ENCODE peak calls at places on chromosomes 4 and X, in nine cellular contexts. Y is HCT116, N is left ventricle myocardium inferior, J is bronchial epithelial cell, E is NT2/D1, P is ascending aorta, H is endothelial cell of umbilical vein, W is pancreas, V is psoas muscle. R is an unnamed sample.

GRCh38 chrX:96683997-96684338 is 674 bp upstream of the DIAPH2 start:
- DNase-seq in Y (no peak), N (no peak), J (no peak), E (no peak), P (no peak), H (no peak), W (no peak), V (no peak), R (peak; percentile 38)

GRCh38 chrX:124863303-124863702 is 456.4 kb upstream of the TEX13C start:
- DNase-seq in Y (no peak), N (no peak), J (no peak), E (no peak), P (no peak), H (no peak), W (no peak), V (no peak), R (no peak)

GRCh38 chr4:105327222-105327621 is 146.6 kb downstream of the PPA2 start:
- DNase-seq in Y (no peak), N (no peak), J (no peak), E (no peak), P (no peak), H (no peak), W (no peak), V (no peak), R (no peak)

GRCh38 chrX:41100819-41101218 is 15.6 kb downstream of the USP9X start:
- DNase-seq in Y (no peak), N (no peak), J (no peak), E (no peak), P (no peak), H (no peak), W (no peak), V (no peak), R (no peak)

GRCh38 chr4:83043801-83044407 is 8.9 kb downstream of the COPS4 start:
- DNase-seq in Y (no peak), N (no peak), J (peak; percentile 17), E (no peak), P (no peak), H (no peak), W (no peak), V (no peak), R (no peak)

GRCh38 chrX:132490086-132490419 is 1.2 kb upstream of the MBNL3 start:
- DNase-seq in Y (no peak), N (no peak), J (no peak), E (no peak), P (no peak), H (no peak), W (no peak), V (no peak), R (no peak)

GRCh38 chrX:77447339-77448149 is at the start of gene FGF16:
- DNase-seq in Y (no peak), N (no peak), J (no peak), E (no peak), P (no peak), H (peak; percentile 33), W (no peak), V (no peak), R (no peak)

GRCh38 chrX:41491267-41492004 is 44.3 kb downstream of the NYX start:
- DNase-seq in Y (peak; percentile 65), N (no peak), J (peak; percentile 92), E (peak; percentile 70), P (no peak), H (peak; percentile 86), W (no peak), V (no peak), R (peak; percentile 78)

GRCh38 chr4:94721310-94721709 is 36.4 kb upstream of the BMPR1B start:
- DNase-seq in Y (no peak), N (no peak), J (no peak), E (no peak), P (no peak), H (no peak), W (no peak), V (no peak), R (no peak)

GRCh38 chr4:126991965-126992364 is 640.8 kb upstream of the INTU start:
- DNase-seq in Y (no peak), N (no peak), J (peak; percentile 33), E (no peak), P (no peak), H (no peak), W (no peak), V (no peak), R (no peak)

GRCh38 chrX:144293229-144293628 is 409.4 kb downstream of the UBE2NL start:
- DNase-seq in Y (no peak), N (no peak), J (no peak), E (no peak), P (no peak), H (no peak), W (no peak), V (no peak), R (no peak)

GRCh38 chrX:142095816-142096215 is 109.3 kb downstream of the MAGEC2 start:
- DNase-seq in Y (no peak), N (no peak), J (no peak), E (no peak), P (no peak), H (no peak), W (no peak), V (no peak), R (no peak)

GRCh38 chrX:136767104-136767941 is 13.4 kb downstream of the ARHGEF6 start:
- DNase-seq in Y (no peak), N (peak; percentile 72), J (no peak), E (peak; percentile 22), P (no peak), H (peak; percentile 45), W (peak; percentile 64), V (peak; percentile 89), R (peak; percentile 66)

GRCh38 chr4:183140911-183141320 is 41.9 kb downstream of the WWC2 start:
- DNase-seq in Y (no peak), N (no peak), J (peak; percentile 23), E (no peak), P (no peak), H (peak; percentile 26), W (no peak), V (no peak), R (no peak)

GRCh38 chrX:103791826-103792458 is 15.3 kb downstream of the PLP1 start:
- DNase-seq in Y (no peak), N (no peak), J (no peak), E (no peak), P (no peak), H (peak; percentile 3), W (no peak), V (no peak), R (no peak)

GRCh38 chr4:94036964-94037363 is 170.7 kb upstream of the SMARCAD1 start:
- DNase-seq in Y (no peak), N (no peak), J (no peak), E (no peak), P (no peak), H (no peak), W (no peak), V (no peak), R (peak; percentile 24)

GRCh38 chrX:73850124-73851013 is 287.4 kb downstream of the CHIC1 start:
- DNase-seq in Y (peak; percentile 7), N (no peak), J (peak; percentile 10), E (peak; percentile 16), P (no peak), H (peak; percentile 11), W (peak; percentile 60), V (peak; percentile 77), R (peak; percentile 36)

GRCh38 chr4:1411436-1412375 is 5.5 kb upstream of the NKX1-1 start:
- DNase-seq in Y (no peak), N (no peak), J (no peak), E (no peak), P (no peak), H (no peak), W (no peak), V (no peak), R (no peak)

GRCh38 chrX:122591546-122591945 is 592.5 kb upstream of the GRIA3 start:
- DNase-seq in Y (no peak), N (no peak), J (no peak), E (peak; percentile 30), P (no peak), H (no peak), W (no peak), V (no peak), R (no peak)

GRCh38 chrX:135435933-135436332 is 14.2 kb downstream of the SMIM10L2A start:
- DNase-seq in Y (no peak), N (no peak), J (no peak), E (no peak), P (no peak), H (no peak), W (no peak), V (no peak), R (no peak)

GRCh38 chrX:50927127-50927526 is 16.6 kb downstream of the BMP15 start:
- DNase-seq in Y (no peak), N (no peak), J (no peak), E (no peak), P (no peak), H (no peak), W (no peak), V (no peak), R (no peak)

GRCh38 chr4:15469402-15470148 is at the start of gene CC2D2A:
- DNase-seq in Y (no peak), N (no peak), J (peak; percentile 56), E (peak; percentile 46), P (no peak), H (peak; percentile 67), W (peak; percentile 32), V (no peak), R (no peak)

GRCh38 chrX:1601768-1602085 is 10.3 kb downstream of the AKAP17A start:
- DNase-seq in Y (no peak), N (no peak), J (no peak), E (no peak), P (no peak), H (no peak), W (no peak), V (no peak), R (no peak)
- H3K36me3 ChIP-seq in Y (peaks cover 30% of the 10 kb centered on the region), N (peaks cover 81% of the 10 kb centered on the region), J (peaks cover 31% of the 10 kb centered on the region), E (peaks cover 76% of the 10 kb centered on the region), P (peaks cover 69% of the 10 kb centered on the region), H (peaks cover 51% of the 10 kb centered on the region), W (peaks cover 48% of the 10 kb centered on the region), V (peaks cover 65% of the 10 kb centered on the region), R (peaks cover 61% of the 10 kb centered on the region)

GRCh38 chrX:1416965-1417760 is 25.2 kb upstream of the SLC25A6 start:
- DNase-seq in Y (no peak), N (no peak), J (no peak), E (no peak), P (no peak), H (no peak), W (no peak), V (no peak), R (no peak)
- H3K36me3 ChIP-seq in Y (peaks cover 14% of the 10 kb centered on the region), N (peaks cover 56% of the 10 kb centered on the region), J (peaks cover 3% of the 10 kb centered on the region), E (peaks cover 70% of the 10 kb centered on the region), P (peaks cover 49% of the 10 kb centered on the region), H (peaks cover 29% of the 10 kb centered on the region), W (no peaks in the 10 kb centered on the region), V (peaks cover 32% of the 10 kb centered on the region), R (peaks cover 57% of the 10 kb centered on the region)

GRCh38 chr4:118749347-118749988 is 64.3 kb downstream of the METTL14 start:
- DNase-seq in Y (no peak), N (no peak), J (no peak), E (no peak), P (no peak), H (no peak), W (no peak), V (no peak), R (no peak)
- H3K36me3 ChIP-seq in Y (peaks cover 5% of the 10 kb centered on the region), N (peaks cover 34% of the 10 kb centered on the region), J (peaks cover 2% of the 10 kb centered on the region), E (peaks cover 41% of the 10 kb centered on the region), P (peaks cover 14% of the 10 kb centered on the region), H (peaks cover 9% of the 10 kb centered on the region), W (peaks cover 10% of the 10 kb centered on the region), V (peaks cover 27% of the 10 kb centered on the region), R (peaks cover 15% of the 10 kb centered on the region)

DNA sequence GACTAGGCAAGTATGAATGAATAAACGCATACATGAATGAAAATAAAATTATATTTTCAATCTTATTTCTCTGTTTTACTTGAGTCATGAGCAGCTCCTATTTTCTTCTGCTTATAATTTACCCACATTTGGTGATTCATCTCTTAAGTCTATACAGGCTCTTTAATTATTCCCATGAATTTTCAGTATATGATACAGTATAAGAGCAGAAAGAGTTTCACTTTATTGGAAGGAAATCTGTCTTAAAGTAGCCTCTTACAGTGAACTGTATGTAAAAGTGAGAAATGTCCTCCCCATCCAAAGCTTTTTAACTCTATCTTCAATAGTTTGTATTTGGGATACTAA is 50.8 kb downstream of the TMEM165 start:
- DNase-seq in Y (no peak), N (no peak), J (no peak), E (no peak), P (no peak), H (no peak), W (no peak), V (no peak), R (no peak)
- H3K36me3 ChIP-seq in Y (peaks cover 45% of the 10 kb centered on the region), N (peaks cover 72% of the 10 kb centered on the region), J (no peaks in the 10 kb centered on the region), E (peaks cover 31% of the 10 kb centered on the region), P (peaks cover 22% of the 10 kb centered on the region), H (peaks cover 1% of the 10 kb centered on the region), W (peaks cover 11% of the 10 kb centered on the region), V (peaks cover 80% of the 10 kb centered on the region), R (peaks cover 48% of the 10 kb centered on the region)